ENCODE peak calls at places on chromosomes 4 and X, in seven cellular contexts. X is tibial nerve, P is stomach, D is prostate gland, L is sigmoid colon, G is endothelial cell of umbilical vein, U is HCT116. R is an unnamed sample. For H3K9me3, the result is how much of the 10 kb centered on the place peaks cover.

GRCh38 chr4:88489100-88489761 is 32.3 kb downstream of the HERC5 start:
- DNase-seq in X (no peak), P (no peak), D (no peak), L (no peak), G (no peak), U (no peak), R (no peak)

GRCh38 chrX:68440940-68441339 is 7.6 kb upstream of the OPHN1 start:
- DNase-seq in X (peak), P (peak), D (peak), L (peak), G (peak), U (no peak), R (peak)

GRCh38 chr4:133799916-133800315 is 401.7 kb downstream of the PABPC4L start:
- DNase-seq in X (no peak), P (no peak), D (no peak), L (no peak), G (no peak), U (no peak), R (no peak)

GRCh38 chr4:153220709-153221367 is 16.6 kb downstream of the TRIM2 start:
- DNase-seq in X (no peak), P (no peak), D (no peak), L (no peak), G (no peak), U (no peak), R (no peak)

GRCh38 chr4:97317691-97318090 is 825.6 kb downstream of the STPG2 start:
- DNase-seq in X (no peak), P (no peak), D (no peak), L (no peak), G (no peak), U (no peak), R (no peak)

GRCh38 chr4:73222466-73223257 is 35.9 kb downstream of the ANKRD17 start:
- DNase-seq in X (no peak), P (peak), D (peak), L (peak), G (peak), U (peak), R (peak)

GRCh38 chr4:54318904-54319303 is 89.8 kb downstream of the PDGFRA start:
- DNase-seq in X (no peak), P (no peak), D (no peak), L (no peak), G (peak), U (peak), R (peak)

GRCh38 chr4:114561590-114561989 is 37.0 kb upstream of the UGT8 start:
- DNase-seq in X (no peak), P (peak), D (no peak), L (no peak), G (no peak), U (no peak), R (peak)

GRCh38 chrX:136214551-136214950 is 36.6 kb downstream of the MAP7D3 start:
- DNase-seq in X (no peak), P (no peak), D (no peak), L (no peak), G (peak), U (no peak), R (peak)

GRCh38 chrX:101397779-101398178 is 7.0 kb downstream of the RPL36A start:
- DNase-seq in X (no peak), P (no peak), D (no peak), L (no peak), G (peak), U (no peak), R (no peak)

GRCh38 chr4:172666711-172667368 is 501.8 kb upstream of the GALNT7 start:
- DNase-seq in X (no peak), P (no peak), D (no peak), L (no peak), G (no peak), U (no peak), R (no peak)

GRCh38 chr4:153790962-153791551 is 2.2 kb upstream of the SFRP2 start:
- DNase-seq in X (peak), P (no peak), D (no peak), L (peak), G (no peak), U (no peak), R (peak)

GRCh38 chr4:151859646-151860045 is 98.8 kb upstream of the GATB start:
- DNase-seq in X (no peak), P (no peak), D (no peak), L (no peak), G (no peak), U (no peak), R (no peak)

GRCh38 chrX:122591546-122591945 is 592.5 kb upstream of the GRIA3 start:
- DNase-seq in X (no peak), P (no peak), D (no peak), L (no peak), G (no peak), U (no peak), R (no peak)

GRCh38 chr4:16669036-16669435 is 229.4 kb downstream of the LDB2 start:
- DNase-seq in X (no peak), P (peak), D (no peak), L (no peak), G (no peak), U (no peak), R (peak)

GRCh38 chr4:109183851-109184345 is 118.6 kb downstream of the COL25A1 start:
- DNase-seq in X (no peak), P (no peak), D (no peak), L (no peak), G (peak), U (no peak), R (no peak)

GRCh38 chrX:130186645-130187044 is 14.9 kb downstream of the RAB33A start:
- DNase-seq in X (no peak), P (no peak), D (no peak), L (peak), G (no peak), U (no peak), R (no peak)

GRCh38 chrX:16433021-16433420 is 216.9 kb upstream of the S100G start:
- DNase-seq in X (no peak), P (no peak), D (no peak), L (no peak), G (no peak), U (no peak), R (no peak)

GRCh38 chr4:46993075-46994006 is at the start of gene GABRA4:
- DNase-seq in X (no peak), P (no peak), D (no peak), L (no peak), G (no peak), U (no peak), R (no peak)

GRCh38 chr4:105440890-105441289 is 33.0 kb downstream of the PPA2 start:
- DNase-seq in X (no peak), P (no peak), D (no peak), L (no peak), G (no peak), U (no peak), R (no peak)

GRCh38 chr4:16226816-16227461 is 668 bp upstream of the TAPT1 start:
- DNase-seq in X (peak), P (peak), D (peak), L (peak), G (peak), U (no peak), R (peak)

GRCh38 chr4:123649644-123650356 is 253.2 kb downstream of the SPRY1 start:
- DNase-seq in X (no peak), P (peak), D (peak), L (peak), G (no peak), U (no peak), R (peak)

GRCh38 chrX:11666180-11666579 is 460 bp upstream of the ARHGAP6 start:
- DNase-seq in X (no peak), P (no peak), D (no peak), L (peak), G (no peak), U (no peak), R (no peak)

GRCh38 chr4:151408630-151409469 is at the start of gene FHIP1A:
- DNase-seq in X (peak), P (peak), D (peak), L (peak), G (peak), U (peak), R (peak)

GRCh38 chr4:55980725-55981124 is 32.0 kb downstream of the CEP135 start:
- DNase-seq in X (no peak), P (no peak), D (no peak), L (no peak), G (no peak), U (no peak), R (no peak)

GRCh38 chr4:56099378-56099786 is 150.6 kb downstream of the CEP135 start:
- DNase-seq in X (no peak), P (no peak), D (no peak), L (no peak), G (no peak), U (no peak), R (no peak)

GRCh38 chr4:4761128-4761991 is 98.1 kb upstream of the MSX1 start:
- DNase-seq in X (no peak), P (no peak), D (no peak), L (no peak), G (no peak), U (peak), R (no peak)

GRCh38 chrX:109874548-109874947 is 128.4 kb upstream of the TMEM164 start:
- DNase-seq in X (no peak), P (no peak), D (no peak), L (no peak), G (no peak), U (no peak), R (no peak)

GRCh38 chrX:36160056-36160455 is 240.5 kb downstream of the CFAP47 start:
- DNase-seq in X (no peak), P (no peak), D (no peak), L (no peak), G (no peak), U (no peak), R (no peak)

GRCh38 chrX:133085785-133086184 is 11.1 kb downstream of the USP26 start:
- DNase-seq in X (no peak), P (no peak), D (no peak), L (no peak), G (no peak), U (no peak), R (no peak)

GRCh38 chr4:8649631-8650261 is 57.2 kb downstream of the CPZ start:
- DNase-seq in X (no peak), P (peak), D (no peak), L (peak), G (no peak), U (no peak), R (no peak)

GRCh38 chrX:104166735-104167436 is 633 bp downstream of the FAM199X start:
- DNase-seq in X (no peak), P (no peak), D (peak), L (peak), G (no peak), U (no peak), R (no peak)

GRCh38 chrX:68183612-68184214 is 249.6 kb downstream of the OPHN1 start:
- DNase-seq in X (no peak), P (no peak), D (no peak), L (no peak), G (peak), U (no peak), R (no peak)

GRCh38 chr4:7239844-7240243 is 47.5 kb downstream of the SORCS2 start:
- DNase-seq in X (no peak), P (no peak), D (no peak), L (no peak), G (no peak), U (no peak), R (no peak)

GRCh38 chrX:42920752-42921151 is 142.8 kb upstream of the PPP1R2C start:
- DNase-seq in X (no peak), P (no peak), D (no peak), L (no peak), G (no peak), U (no peak), R (no peak)

GRCh38 chr4:56786955-56787354 is 34.5 kb downstream of the SPINK2 start:
- DNase-seq in X (no peak), P (peak), D (no peak), L (peak), G (peak), U (no peak), R (peak)

GRCh38 chrX:14698770-14699169 is 169.4 kb downstream of the GLRA2 start:
- DNase-seq in X (no peak), P (no peak), D (no peak), L (no peak), G (no peak), U (no peak), R (no peak)

GRCh38 chrX:14694631-14695030 is 165.3 kb downstream of the GLRA2 start:
- DNase-seq in X (no peak), P (no peak), D (no peak), L (no peak), G (no peak), U (no peak), R (no peak)

GRCh38 chrX:14700982-14701381 is 171.6 kb downstream of the GLRA2 start:
- DNase-seq in X (no peak), P (no peak), D (no peak), L (no peak), G (no peak), U (no peak), R (no peak)

GRCh38 chrX:14702145-14702544 is 170.7 kb downstream of the FANCB start:
- DNase-seq in X (no peak), P (no peak), D (no peak), L (no peak), G (no peak), U (no peak), R (no peak)

GRCh38 chrX:14697453-14697852 is 168.1 kb downstream of the GLRA2 start:
- DNase-seq in X (no peak), P (peak), D (no peak), L (no peak), G (peak), U (peak), R (peak)
- TF ChIP-seq CTCF in X (no peak), P (peak), D (no peak), L (no peak), G (peak), U (peak), R (peak)

GRCh38 chrX:46553935-46554334 is 8.7 kb upstream of the ZNF674 start:
- DNase-seq in X (no peak), P (no peak), D (no peak), L (no peak), G (no peak), U (no peak), R (no peak)

GRCh38 chrX:46561931-46562721 is 11.4 kb upstream of the CHST7 start:
- DNase-seq in X (no peak), P (peak), D (peak), L (no peak), G (no peak), U (no peak), R (peak)

GRCh38 chrX:46554942-46555341 is 9.7 kb upstream of the ZNF674 start:
- DNase-seq in X (no peak), P (no peak), D (no peak), L (no peak), G (peak), U (no peak), R (no peak)

GRCh38 chrX:46559062-46559461 is 13.8 kb upstream of the ZNF674 start:
- DNase-seq in X (no peak), P (no peak), D (no peak), L (no peak), G (no peak), U (no peak), R (no peak)
- H3K9me3 ChIP-seq in X (under half), P (under half), D (under half), L (under half), G (under half), U (under half), R (under half)

GRCh38 chr4:110195561-110196205 is 2.7 kb downstream of the ELOVL6 start:
- DNase-seq in X (no peak), P (no peak), D (no peak), L (no peak), G (peak), U (no peak), R (no peak)

GRCh38 chr4:110196871-110197420 is 1.5 kb downstream of the ELOVL6 start:
- DNase-seq in X (peak), P (peak), D (peak), L (peak), G (peak), U (no peak), R (peak)

GRCh38 chr4:110193822-110194761 is 4.3 kb downstream of the ELOVL6 start:
- DNase-seq in X (peak), P (peak), D (peak), L (peak), G (peak), U (peak), R (peak)

GRCh38 chr4:110197421-110198398 is 705 bp downstream of the ELOVL6 start:
- DNase-seq in X (no peak), P (no peak), D (peak), L (peak), G (peak), U (no peak), R (peak)

DNA sequence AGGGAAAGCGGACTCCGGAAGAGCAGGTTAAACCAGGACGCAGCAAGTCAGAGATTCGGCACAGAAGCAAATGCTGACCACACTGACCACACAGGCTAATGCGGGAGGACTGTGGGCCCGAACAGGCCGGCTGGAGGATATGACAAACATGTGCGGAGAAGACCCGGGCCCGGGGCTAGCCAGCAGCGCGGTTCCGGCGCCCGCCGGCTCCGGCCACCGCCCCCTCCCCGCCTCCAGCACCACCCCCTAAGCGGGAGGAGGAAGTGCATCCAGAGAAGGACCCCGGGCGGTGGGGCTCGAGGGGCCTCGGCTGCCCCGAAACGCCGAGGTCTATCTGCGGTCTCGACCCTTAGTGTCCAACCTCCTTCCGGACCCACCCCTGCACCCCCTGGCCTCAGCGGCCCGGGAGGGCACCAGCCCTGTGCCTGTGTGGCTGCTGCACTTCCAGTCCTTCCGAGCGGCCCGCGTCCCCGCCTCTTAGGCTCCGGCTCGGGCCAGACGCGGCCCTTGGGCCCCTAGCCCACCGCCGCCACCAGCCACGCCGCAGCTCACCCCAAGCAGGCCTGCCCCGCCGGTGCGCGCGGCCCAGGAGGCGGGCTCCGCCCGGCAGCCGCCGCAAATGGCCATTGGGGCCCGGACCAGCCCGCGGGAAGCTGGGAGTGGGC is 2.1 kb downstream of the ELOVL6 start:
- DNase-seq in X (no peak), P (peak), D (peak), L (peak), G (peak), U (no peak), R (peak)
- TF ChIP-seq POLR2A in X (peak), P (no peak), D (no peak), L (peak), G (peak), U (peak), R (peak)

DNA sequence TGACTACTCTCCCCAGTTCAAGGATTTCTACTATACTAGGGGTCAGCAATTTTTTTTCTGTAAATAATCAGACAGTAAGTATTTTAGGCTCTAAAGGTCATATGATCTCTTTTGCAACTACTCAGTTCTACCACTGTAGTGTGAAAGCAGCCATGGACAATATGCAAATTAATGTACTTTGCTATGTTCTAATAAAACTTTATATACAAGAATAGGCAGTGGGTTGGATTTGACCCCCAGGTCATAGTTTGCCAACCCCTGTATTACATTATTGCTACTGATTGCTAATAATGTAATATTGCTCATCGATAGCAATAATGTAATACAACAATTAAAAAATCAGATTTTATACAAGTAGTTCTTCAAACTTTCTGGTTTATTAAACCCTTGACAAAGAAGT is 59.2 kb upstream of the GPR34 start:
- DNase-seq in X (no peak), P (no peak), D (no peak), L (no peak), G (no peak), U (no peak), R (no peak)
- TF ChIP-seq CTCF in X (no peak), P (no peak), D (no peak), L (no peak), G (no peak), U (no peak), R (no peak)

DNA sequence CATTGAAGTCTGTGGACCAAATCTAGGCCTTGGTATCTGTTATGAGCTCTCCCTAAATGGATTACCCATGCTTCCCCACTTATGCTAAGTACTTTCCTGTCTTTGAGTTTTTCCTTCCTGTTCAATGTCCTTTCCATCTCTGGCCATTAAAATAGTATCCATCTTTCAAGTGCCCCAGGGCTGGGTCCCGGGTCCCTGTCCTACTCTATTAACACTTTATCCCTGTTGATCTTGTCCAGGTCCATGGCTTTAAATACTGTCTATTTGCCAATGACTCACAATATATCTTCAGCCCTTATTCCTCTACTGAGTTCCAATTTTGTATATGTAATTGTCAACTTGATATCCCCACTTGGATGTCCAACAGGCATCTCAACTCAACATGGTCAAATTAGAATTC is 17.7 kb upstream of the RPS6KA3 start:
- DNase-seq in X (no peak), P (no peak), D (no peak), L (no peak), G (no peak), U (no peak), R (no peak)
- H3K9me3 ChIP-seq in X (under half), P (under half), D (under half), L (under half), G (under half), U (under half), R (under half)

GRCh38 chr4:38671594-38671943 is 7.6 kb downstream of the KLF3 start:
- DNase-seq in X (no peak), P (no peak), D (no peak), L (no peak), G (no peak), U (no peak), R (no peak)

GRCh38 chr4:38674206-38675144 is 10.5 kb downstream of the KLF3 start:
- DNase-seq in X (no peak), P (no peak), D (no peak), L (no peak), G (peak), U (no peak), R (peak)

GRCh38 chr4:38670939-38671593 is 7.1 kb downstream of the KLF3 start:
- DNase-seq in X (no peak), P (peak), D (no peak), L (no peak), G (peak), U (no peak), R (no peak)

GRCh38 chr4:38673109-38673978 is 9.3 kb downstream of the KLF3 start:
- DNase-seq in X (no peak), P (peak), D (peak), L (no peak), G (peak), U (peak), R (peak)

GRCh38 chr4:38672247-38673071 is 8.5 kb downstream of the KLF3 start:
- DNase-seq in X (no peak), P (no peak), D (no peak), L (no peak), G (no peak), U (no peak), R (no peak)
- TF ChIP-seq POLR2A in X (no peak), P (no peak), D (no peak), L (no peak), G (no peak), U (no peak), R (no peak)

R was measured in body of pancreas.